ENCODE peak calls at places on chromosome 12, in five cellular contexts. K is neuronal stem cell, L is mesenchymal stem cell, R is H1, W is trophoblast cell. J is an unnamed sample.

GRCh38 chr12:38392584-38393144 is 76.1 kb downstream of the ALG10B start:
- DNase-seq in W (peak), L (no peak), K (no peak), R (no peak), J (no peak)

GRCh38 chr12:85663631-85664030 is 172.6 kb downstream of the RASSF9 start:
- DNase-seq in W (no peak), R (no peak), K (no peak), L (no peak), J (no peak)

GRCh38 chr12:99093166-99093565 is 448.1 kb downstream of the APAF1 start:
- DNase-seq in W (no peak), R (no peak), L (no peak), K (no peak), J (no peak)

GRCh38 chr12:70692681-70693288 is 55.6 kb upstream of the PTPRB start:
- DNase-seq in K (no peak), R (no peak), L (peak), W (no peak), J (no peak)

GRCh38 chr12:96585977-96586376 is 96.6 kb downstream of the CFAP54 start:
- DNase-seq in W (no peak), L (no peak), K (no peak), R (no peak), J (no peak)

GRCh38 chr12:104315326-104316224 is 12.0 kb downstream of the EID3 start:
- DNase-seq in L (peak), W (no peak), R (no peak), K (no peak), J (no peak)

GRCh38 chr12:26274441-26275312 is 79.3 kb downstream of the SSPN start:
- DNase-seq in W (peak), K (no peak), L (peak), R (peak), J (peak)

GRCh38 chr12:62260733-62261683 is 804 bp downstream of the USP15 start:
- DNase-seq in W (peak), K (peak), R (no peak), L (peak), J (no peak)

GRCh38 chr12:117049295-117049694 is 49.9 kb downstream of the TESC start:
- DNase-seq in L (no peak), K (no peak), R (no peak), W (no peak), J (no peak)

GRCh38 chr12:120758798-120759590 is 33.4 kb downstream of the ACADS start:
- DNase-seq in W (no peak), K (no peak), L (no peak), R (no peak), J (no peak)

GRCh38 chr12:120757949-120758348 is 32.3 kb downstream of the ACADS start:
- DNase-seq in K (no peak), R (no peak), W (no peak), L (no peak), J (no peak)

GRCh38 chr12:120755269-120755668 is 29.6 kb downstream of the ACADS start:
- DNase-seq in K (no peak), R (no peak), W (no peak), L (no peak), J (no peak)

GRCh38 chr12:120759591-120760348 is 34.1 kb downstream of the ACADS start:
- DNase-seq in K (no peak), L (no peak), R (no peak), W (peak), J (no peak)

DNA sequence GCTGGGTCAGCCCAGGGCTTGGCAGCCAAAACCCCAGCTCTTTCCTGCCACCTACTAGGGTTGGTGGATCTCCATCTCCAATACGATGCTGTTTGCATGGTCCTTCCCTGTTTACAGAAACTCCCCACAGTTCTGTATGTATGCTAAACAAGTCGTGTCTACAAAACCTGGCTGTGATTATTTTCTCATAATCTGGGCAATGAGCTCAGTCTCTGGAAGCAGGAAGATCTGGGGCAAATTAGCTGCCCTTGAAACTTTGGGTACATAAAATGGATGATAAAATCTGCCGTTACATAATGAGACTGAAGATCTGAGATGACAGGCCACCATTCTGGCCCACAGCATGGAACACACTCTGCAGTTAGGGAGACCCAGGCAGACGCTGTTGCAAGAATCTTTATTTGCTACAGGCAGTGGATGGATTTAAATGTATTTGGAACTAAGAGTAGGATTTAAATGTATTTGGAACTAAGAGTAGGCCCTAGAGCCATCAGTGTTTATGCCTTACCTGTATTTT is 31.7 kb downstream of the ACADS start:
- DNase-seq in R (no peak), K (no peak), W (no peak), L (no peak), J (no peak)
- H3K14ac ChIP-seq in R (no peak), K (no peak), W (no peak), L (no peak), J (no peak)

GRCh38 chr12:102435827-102436436 is 44.4 kb downstream of the IGF1 start:
- DNase-seq in L (no peak), K (no peak), W (peak), R (no peak), J (no peak)

GRCh38 chr12:102436867-102437266 is 43.5 kb downstream of the IGF1 start:
- DNase-seq in L (no peak), R (no peak), K (no peak), W (no peak), J (no peak)

GRCh38 chr12:102430661-102431060 is 49.7 kb downstream of the IGF1 start:
- DNase-seq in R (no peak), L (no peak), K (no peak), W (no peak), J (no peak)

GRCh38 chr12:102429755-102430154 is 50.6 kb downstream of the IGF1 start:
- DNase-seq in L (no peak), W (no peak), R (no peak), K (no peak), J (no peak)

GRCh38 chr12:102433304-102433703 is 47.1 kb downstream of the IGF1 start:
- DNase-seq in L (no peak), R (no peak), K (no peak), W (no peak), J (no peak)
- H2BK5ac ChIP-seq in L (no peak), R (no peak), K (no peak), W (no peak), J (no peak)

GRCh38 chr12:24555730-24556129 is 393.2 kb downstream of the BCAT1 start:
- DNase-seq in R (no peak), K (no peak), L (no peak), W (no peak), J (no peak)
- H2BK12ac ChIP-seq in R (no peak), K (no peak), L (no peak), W (no peak), J (no peak)

GRCh38 chr12:8483081-8483479 is 27.3 kb downstream of the CLEC6A start:
- DNase-seq in K (no peak), W (no peak), L (no peak), R (no peak), J (no peak)
- H3K14ac ChIP-seq in K (no peak), W (no peak), L (no peak), R (no peak), J (no peak)

DNA sequence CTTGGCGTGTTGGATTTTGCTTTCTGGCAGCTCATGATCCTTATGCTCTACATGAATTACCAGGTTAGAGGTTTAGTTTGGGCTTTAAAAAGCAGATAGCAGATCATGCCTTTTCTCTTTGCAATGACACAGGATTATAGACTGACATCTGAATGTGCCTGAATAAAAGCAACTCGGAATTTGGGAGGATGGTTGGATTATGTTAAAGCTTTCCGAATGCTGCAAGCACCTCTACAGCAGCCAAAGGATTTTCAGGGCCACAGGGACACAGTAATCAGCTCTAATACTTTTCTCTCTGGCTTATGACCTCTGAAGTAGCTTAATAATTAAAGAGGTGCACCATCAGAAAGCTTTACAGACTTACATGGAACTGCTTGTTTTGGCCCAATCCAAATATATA is 279.9 kb upstream of the ATP2B1 start:
- DNase-seq in R (no peak), L (no peak), W (no peak), K (no peak), J (no peak)
- H2BK5ac ChIP-seq in R (no peak), L (no peak), W (no peak), K (no peak), J (no peak)

GRCh38 chr12:50192241-50192640 is 25.1 kb upstream of the CERS5 start:
- DNase-seq in L (no peak), W (no peak), K (no peak), R (no peak), J (no peak)
- H2BK12ac ChIP-seq in L (no peak), W (no peak), K (no peak), R (no peak), J (no peak)

GRCh38 chr12:11725616-11726015 is 76.1 kb downstream of the ETV6 start:
- DNase-seq in L (no peak), W (no peak), K (no peak), R (no peak), J (no peak)
- H3K14ac ChIP-seq in L (no peak), W (no peak), K (no peak), R (no peak), J (no peak)

DNA sequence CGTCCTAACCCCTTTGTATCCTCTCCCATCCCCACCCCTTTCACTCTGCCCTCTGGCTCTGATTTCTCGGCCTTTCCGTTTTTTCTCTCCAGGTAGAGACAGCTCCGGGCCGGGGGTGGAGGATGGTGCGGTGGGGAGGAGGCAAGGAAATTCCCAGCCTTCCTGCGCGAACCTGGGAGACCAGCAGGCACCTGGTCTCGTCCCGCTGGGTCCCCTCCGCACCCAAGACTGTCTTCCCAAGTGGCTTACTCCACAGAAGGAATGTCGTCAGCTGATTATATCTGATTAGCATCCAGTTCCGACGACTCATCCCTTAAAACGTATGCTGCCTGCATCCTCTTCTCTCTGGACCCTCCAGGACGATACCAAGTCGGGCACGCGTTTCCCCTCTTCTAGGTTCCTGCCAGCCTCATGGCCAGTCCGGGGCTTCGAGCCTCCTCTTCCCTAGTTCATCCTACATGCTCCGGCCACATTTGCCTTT is 42.2 kb upstream of the CAPRIN2 start:
- DNase-seq in R (no peak), K (no peak), L (peak), W (peak), J (peak)
- H2BK5ac ChIP-seq in R (no peak), K (no peak), L (peak), W (no peak), J (no peak)

DNA sequence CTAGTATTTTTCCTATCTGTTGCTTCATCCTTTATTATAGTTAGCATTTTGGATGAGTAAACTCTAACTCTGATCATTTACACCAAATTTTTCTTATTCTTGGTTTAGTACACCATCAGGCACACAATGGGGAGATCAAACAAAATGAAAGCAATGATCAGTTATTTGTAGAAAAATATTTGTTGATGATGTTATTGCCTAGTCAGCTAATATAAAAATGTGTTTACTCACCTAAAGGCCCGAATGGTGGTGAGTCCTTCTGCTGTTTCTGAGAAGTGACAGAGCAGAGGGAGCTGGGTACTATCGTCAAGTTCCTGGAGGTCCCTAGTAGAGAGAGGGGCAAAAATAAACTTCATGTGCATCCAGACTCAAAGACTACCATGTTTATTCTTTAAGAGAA is 63.3 kb upstream of the KCNJ8 start:
- DNase-seq in R (no peak), W (no peak), L (no peak), K (no peak), J (no peak)
- H2BK12ac ChIP-seq in R (no peak), W (no peak), L (no peak), K (no peak), J (no peak)

J was measured in H9.